ENCODE peak calls at places on chromosomes 6 and 20, in nine cellular contexts. D, B, R, S, P, G, Q, C and F are unnamed samples. For H3K27me3, the result is how much of the 10 kb centered on the place peaks cover.

GRCh38 chr20:49115565-49115964 is 69.5 kb downstream of the CSE1L start:
- DNase-seq in D (no peak), B (no peak), R (no peak), S (no peak), P (no peak), G (no peak), Q (no peak), C (no peak), F (no peak)

GRCh38 chr6:79570802-79571367 is 33.7 kb upstream of the LCA5 start:
- DNase-seq in D (no peak), B (no peak), R (no peak), S (no peak), P (peak), G (no peak), Q (no peak), C (no peak), F (no peak)

GRCh38 chr6:155352812-155353211 is 38.5 kb upstream of the TFB1M start:
- DNase-seq in D (no peak), B (no peak), R (no peak), S (no peak), P (peak), G (no peak), Q (no peak), C (no peak), F (no peak)

GRCh38 chr20:56411759-56412472 is at the start of gene CASS4:
- DNase-seq in D (no peak), B (no peak), R (no peak), S (no peak), P (no peak), G (peak), Q (no peak), C (peak), F (no peak)

GRCh38 chr6:150573041-150573681 is 26.5 kb upstream of the PLEKHG1 start:
- DNase-seq in D (no peak), B (peak), R (no peak), S (peak), P (no peak), G (peak), Q (peak), C (no peak), F (no peak)

GRCh38 chr20:47303736-47304135 is 52.8 kb downstream of the ZMYND8 start:
- DNase-seq in D (no peak), B (no peak), R (no peak), S (no peak), P (no peak), G (no peak), Q (no peak), C (no peak), F (no peak)

GRCh38 chr6:127547909-127548649 is 28.9 kb upstream of the C6orf58 start:
- DNase-seq in D (no peak), B (no peak), R (no peak), S (no peak), P (peak), G (no peak), Q (peak), C (no peak), F (no peak)

GRCh38 chr20:20849126-20849525 is 136.7 kb upstream of the RALGAPA2 start:
- DNase-seq in D (no peak), B (no peak), R (no peak), S (no peak), P (no peak), G (no peak), Q (no peak), C (no peak), F (no peak)

GRCh38 chr6:7742214-7742613 is 16.3 kb downstream of the BMP6 start:
- DNase-seq in D (no peak), B (no peak), R (no peak), S (no peak), P (peak), G (no peak), Q (no peak), C (no peak), F (no peak)

GRCh38 chr6:341914-342831 is 49.4 kb upstream of the IRF4 start:
- DNase-seq in D (no peak), B (no peak), R (no peak), S (no peak), P (no peak), G (no peak), Q (no peak), C (no peak), F (no peak)

DNA sequence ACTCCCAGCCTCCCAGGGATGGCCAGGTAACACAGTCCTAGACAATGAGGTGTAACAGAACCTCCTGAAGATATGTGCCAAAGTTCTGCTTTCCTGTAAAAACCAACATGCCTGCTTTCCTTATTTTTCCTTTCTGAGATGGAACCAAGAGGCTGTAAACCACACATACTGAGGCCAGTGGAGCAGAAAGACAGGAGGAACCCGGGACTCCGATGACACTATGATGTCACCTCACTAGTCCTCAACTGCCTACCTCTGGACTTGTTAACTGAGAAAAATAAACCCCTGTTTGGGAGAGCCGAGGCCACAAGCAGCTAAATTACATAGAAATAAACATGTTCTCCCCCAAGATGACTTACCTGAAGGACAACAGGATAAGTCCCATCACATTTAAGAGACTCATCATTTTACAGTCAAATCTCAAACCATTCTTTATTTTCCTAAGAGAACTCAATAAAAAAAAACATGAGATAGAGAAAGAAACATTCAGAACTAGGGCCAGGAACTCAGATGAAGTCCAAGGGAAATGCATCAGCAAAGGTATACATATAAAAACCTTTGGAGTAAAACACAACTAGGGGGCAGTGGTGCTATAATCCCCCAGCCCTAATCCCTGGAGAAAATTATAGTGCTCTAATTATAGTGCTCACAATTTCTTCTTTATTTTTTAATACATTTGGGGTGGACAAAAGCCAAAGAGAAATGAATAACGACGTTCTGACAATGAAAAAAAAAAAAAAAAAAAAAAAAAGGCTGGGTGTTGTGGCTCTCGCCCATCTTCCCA is 100.4 kb upstream of the EMILIN3 start:
- DNase-seq in D (no peak), B (no peak), R (no peak), S (no peak), P (no peak), G (no peak), Q (no peak), C (no peak), F (no peak)
- TF ChIP-seq CTCF in D (no peak), B (no peak), R (no peak), S (peak), P (no peak), G (no peak), Q (peak), C (no peak), F (no peak)

GRCh38 chr6:3750324-3751018 is 1.0 kb downstream of the PXDC1 start:
- DNase-seq in D (peak), B (peak), R (peak), S (peak), P (peak), G (peak), Q (peak), C (no peak), F (no peak)
- H3K27me3 ChIP-seq in D (under half), B (under half), R (under half), S (under half), P (under half), G (under half), Q (half or more), C (under half), F (under half)

GRCh38 chr20:14950633-14951032 is 613.2 kb upstream of the FLRT3 start:
- DNase-seq in D (no peak), B (no peak), R (no peak), S (no peak), P (no peak), G (no peak), Q (no peak), C (no peak), F (no peak)

GRCh38 chr20:14951105-14951504 is 613.7 kb upstream of the FLRT3 start:
- DNase-seq in D (no peak), B (no peak), R (no peak), S (no peak), P (peak), G (no peak), Q (no peak), C (no peak), F (no peak)

GRCh38 chr20:14947536-14947935 is 610.1 kb upstream of the FLRT3 start:
- DNase-seq in D (no peak), B (no peak), R (no peak), S (no peak), P (no peak), G (no peak), Q (no peak), C (no peak), F (no peak)

GRCh38 chr20:14951707-14952106 is 614.3 kb upstream of the FLRT3 start:
- DNase-seq in D (no peak), B (no peak), R (no peak), S (no peak), P (peak), G (peak), Q (no peak), C (no peak), F (peak)

GRCh38 chr20:14948416-14948815 is 611.0 kb upstream of the FLRT3 start:
- DNase-seq in D (no peak), B (no peak), R (no peak), S (no peak), P (peak), G (no peak), Q (no peak), C (no peak), F (no peak)
- TF ChIP-seq CTCF in D (no peak), B (no peak), R (no peak), S (peak), P (peak), G (no peak), Q (no peak), C (no peak), F (no peak)

DNA sequence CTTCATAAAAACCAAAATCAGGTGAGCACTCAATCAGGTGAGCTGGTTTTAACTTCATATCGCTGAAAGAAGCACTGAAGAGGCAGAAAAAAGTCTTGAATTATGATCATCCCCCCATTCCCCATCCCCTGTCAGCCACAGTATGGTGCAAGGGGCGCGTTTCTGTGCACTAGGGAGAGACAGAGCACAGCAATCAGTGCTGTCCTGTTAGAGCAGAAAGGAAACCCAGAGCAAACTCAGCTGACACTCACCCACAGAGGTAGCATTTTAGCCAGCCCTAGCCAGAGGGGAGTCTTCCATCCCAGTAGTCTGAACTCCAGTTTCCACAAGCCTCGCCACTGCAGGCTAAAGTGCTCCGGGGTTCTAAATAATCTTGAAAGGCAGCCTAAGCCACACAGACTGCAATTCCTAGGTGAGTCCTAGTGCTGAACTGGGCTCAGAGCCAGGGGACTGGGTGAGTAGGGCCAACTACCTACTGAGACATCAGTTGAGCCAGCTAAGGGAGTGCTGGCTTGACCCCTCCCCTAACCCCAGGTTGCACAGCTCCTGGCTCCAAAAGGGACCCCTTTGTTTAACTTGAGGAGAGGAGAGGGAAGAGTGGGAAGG is 1352.6 kb upstream of the GJE1 start:
- DNase-seq in D (no peak), B (no peak), R (no peak), S (peak), P (peak), G (no peak), Q (no peak), C (no peak), F (no peak)
- H3K27me3 ChIP-seq in D (under half), B (under half), R (under half), S (under half), P (under half), G (under half), Q (under half), C (under half), F (under half)

DNA sequence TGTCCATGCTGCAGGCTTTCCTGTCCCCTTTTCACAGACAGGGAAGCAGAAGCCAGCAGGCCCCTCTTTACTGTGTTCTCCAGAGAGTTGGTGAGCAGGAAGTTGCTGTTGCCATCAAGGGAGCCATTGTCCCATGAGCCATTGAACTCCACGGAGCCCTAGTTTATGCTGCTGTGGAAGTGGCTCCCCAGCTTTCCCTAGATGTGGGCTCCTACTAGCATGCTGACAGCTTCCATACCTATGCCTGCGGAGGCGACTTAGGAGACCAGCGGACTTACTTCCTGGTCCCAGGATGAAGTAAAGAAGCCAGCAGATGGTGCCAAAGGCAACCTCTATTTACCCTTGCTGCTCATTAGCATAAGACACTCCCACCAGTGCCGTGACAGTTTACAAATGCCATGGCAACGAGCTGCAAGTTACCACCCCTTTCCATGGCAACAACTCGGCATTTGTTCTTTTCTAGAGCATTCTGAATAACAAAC is 30.8 kb upstream of the FKBP1A start:
- DNase-seq in D (no peak), B (no peak), R (no peak), S (peak), P (peak), G (peak), Q (peak), C (peak), F (no peak)
- TF ChIP-seq CTCF in D (no peak), B (no peak), R (no peak), S (peak), P (peak), G (no peak), Q (peak), C (no peak), F (no peak)

DNA sequence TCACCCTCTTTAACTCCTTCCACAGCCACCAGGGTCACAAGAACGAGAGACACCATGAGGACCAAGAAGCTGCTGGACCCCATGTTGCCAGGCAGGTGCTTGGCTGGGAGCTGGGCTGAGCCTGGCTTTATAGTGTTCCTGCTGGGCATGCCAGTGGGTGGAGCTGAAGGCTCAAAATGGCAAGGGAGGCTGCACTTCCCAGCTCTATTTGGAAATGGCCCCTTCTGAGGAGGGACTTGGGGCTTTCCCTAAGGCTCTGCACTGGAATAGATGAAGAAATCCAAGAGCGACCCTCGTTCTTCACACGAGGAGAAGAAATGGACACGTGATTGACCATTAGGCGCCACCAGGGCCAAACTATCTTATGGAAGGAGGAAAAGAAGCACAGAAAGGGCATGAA is at the start of gene WFDC12:
- DNase-seq in D (no peak), B (no peak), R (no peak), S (no peak), P (no peak), G (peak), Q (no peak), C (no peak), F (no peak)
- H3K27me3 ChIP-seq in D (under half), B (half or more), R (under half), S (under half), P (under half), G (under half), Q (under half), C (under half), F (under half)

DNA sequence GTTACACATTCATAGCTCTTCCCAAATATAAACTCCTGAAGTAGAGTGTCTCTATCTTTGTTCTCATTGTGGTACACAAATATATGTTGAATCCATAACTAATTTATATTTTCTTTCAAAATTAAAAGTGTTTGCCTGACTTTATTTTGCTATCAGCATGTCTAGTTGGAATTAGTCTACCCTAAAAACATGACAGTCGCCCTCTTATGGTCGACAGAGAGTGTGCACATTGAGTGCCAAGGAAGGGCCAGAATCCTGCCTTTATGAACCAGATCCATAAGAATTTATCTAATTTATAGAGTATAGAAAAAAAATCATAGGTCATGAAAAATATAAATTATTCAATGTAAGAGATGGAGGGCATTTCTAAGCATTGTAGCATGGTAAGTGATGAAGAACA is 12.3 kb upstream of the DEFB112 start:
- DNase-seq in D (no peak), B (no peak), R (no peak), S (peak), P (peak), G (no peak), Q (peak), C (no peak), F (no peak)
- TF ChIP-seq CTCF in D (no peak), B (no peak), R (no peak), S (peak), P (peak), G (no peak), Q (peak), C (no peak), F (peak)

GRCh38 chr20:36206068-36206467 is 30.2 kb upstream of the AAR2 start:
- DNase-seq in D (no peak), B (no peak), R (no peak), S (no peak), P (no peak), G (no peak), Q (no peak), C (no peak), F (no peak)
- H3K27me3 ChIP-seq in D (under half), B (under half), R (under half), S (under half), P (under half), G (under half), Q (under half), C (under half), F (under half)

DNA sequence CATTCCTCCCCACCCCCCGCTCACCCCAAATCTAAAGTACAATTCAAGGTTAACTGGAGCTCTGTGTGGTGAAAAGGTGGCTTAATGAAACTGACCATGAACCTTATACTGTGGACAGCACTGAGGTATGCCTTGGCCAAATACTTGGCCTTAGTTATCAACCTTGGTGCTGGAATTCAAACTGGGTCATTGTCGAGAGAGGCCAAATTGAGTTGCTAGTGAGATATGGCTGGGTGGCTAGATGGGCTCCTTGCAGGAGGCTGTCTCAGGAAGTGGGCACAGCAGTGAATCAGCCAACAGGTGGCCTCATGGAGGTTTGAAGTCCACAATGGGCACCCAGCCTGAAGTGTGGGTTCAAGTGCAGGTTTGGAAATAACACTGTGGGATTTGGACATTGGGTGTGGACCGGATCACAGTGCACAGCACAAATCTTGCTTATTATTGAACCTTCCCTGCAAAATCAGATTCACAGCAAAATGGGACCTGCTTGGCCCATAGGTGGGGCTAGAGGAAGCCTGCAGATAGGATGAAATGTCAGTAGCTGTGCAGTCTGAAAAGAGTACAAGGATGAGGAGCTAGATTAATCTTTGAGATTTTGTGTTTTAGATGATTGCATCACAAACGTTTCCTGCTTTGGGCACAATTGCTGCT is 5.6 kb upstream of the BTBD3 start:
- DNase-seq in D (no peak), B (no peak), R (no peak), S (peak), P (peak), G (no peak), Q (peak), C (no peak), F (no peak)
- TF ChIP-seq CTCF in D (no peak), B (peak), R (no peak), S (peak), P (peak), G (peak), Q (peak), C (no peak), F (peak)

DNA sequence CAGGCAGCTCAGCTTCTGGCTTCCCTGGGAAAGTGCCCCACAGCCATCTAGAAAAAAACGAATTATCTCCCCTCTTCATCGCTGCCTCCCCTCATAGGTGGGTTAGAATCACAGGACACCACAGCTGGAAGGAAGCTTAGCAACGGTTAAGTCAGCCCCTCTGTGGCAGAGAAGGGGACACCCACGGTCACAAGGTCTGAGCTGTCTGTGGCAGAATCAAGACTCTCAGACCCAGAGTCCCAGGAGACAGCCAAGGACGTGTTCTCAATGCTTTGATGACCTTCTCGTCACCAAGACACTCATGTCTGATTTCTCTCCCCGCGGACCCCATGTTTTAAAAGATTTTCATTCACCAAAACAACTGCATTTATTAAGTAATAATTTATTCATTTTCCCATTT is 221.5 kb downstream of the NRN1 start:
- DNase-seq in D (no peak), B (no peak), R (no peak), S (no peak), P (no peak), G (no peak), Q (no peak), C (no peak), F (no peak)
- H3K27me3 ChIP-seq in D (under half), B (under half), R (under half), S (under half), P (under half), G (under half), Q (under half), C (under half), F (under half)